ENCODE peak calls at places on chromosomes 2 and 18, in four cellular contexts. One of them, this sample, is unnamed.

GRCh38 chr2:172279843-172280242 is 147.5 kb upstream of the ITGA6 start:
- DNase-seq in fibroblast of lung: no peak
- DNase-seq in neural progenitor cell: no peak
- DNase-seq in mesendoderm: no peak
- DNase-seq in this sample: no peak

GRCh38 chr2:84486436-84487115 is 27.5 kb upstream of the SUCLG1 start:
- DNase-seq in fibroblast of lung: peak
- DNase-seq in neural progenitor cell: no peak
- DNase-seq in mesendoderm: no peak
- DNase-seq in this sample: no peak

GRCh38 chr2:217478831-217479435 is 523.9 kb downstream of the TNS1 start:
- DNase-seq in fibroblast of lung: no peak
- DNase-seq in neural progenitor cell: no peak
- DNase-seq in mesendoderm: peak
- DNase-seq in this sample: no peak

GRCh38 chr18:32280911-32281310 is 91.1 kb downstream of the MEP1B start:
- DNase-seq in fibroblast of lung: no peak
- DNase-seq in neural progenitor cell: no peak
- DNase-seq in mesendoderm: no peak
- DNase-seq in this sample: no peak

GRCh38 chr2:151852260-151853069 is 24.2 kb upstream of the ARL5A start:
- DNase-seq in fibroblast of lung: no peak
- DNase-seq in neural progenitor cell: no peak
- DNase-seq in mesendoderm: no peak
- DNase-seq in this sample: no peak

GRCh38 chr18:23573948-23574431 is 12.3 kb downstream of the NPC1 start:
- DNase-seq in fibroblast of lung: peak
- DNase-seq in neural progenitor cell: no peak
- DNase-seq in mesendoderm: peak
- DNase-seq in this sample: peak

GRCh38 chr2:203730866-203731265 is 24.4 kb downstream of the CD28 start:
- DNase-seq in fibroblast of lung: no peak
- DNase-seq in neural progenitor cell: no peak
- DNase-seq in mesendoderm: no peak
- DNase-seq in this sample: peak

GRCh38 chr2:28271914-28272240 is 120.8 kb upstream of the FOSL2 start:
- DNase-seq in fibroblast of lung: no peak
- DNase-seq in neural progenitor cell: no peak
- DNase-seq in mesendoderm: no peak
- DNase-seq in this sample: no peak

GRCh38 chr2:95279435-95280035 is 5.3 kb downstream of the PROM2 start:
- DNase-seq in fibroblast of lung: no peak
- DNase-seq in neural progenitor cell: no peak
- DNase-seq in mesendoderm: no peak
- DNase-seq in this sample: no peak

GRCh38 chr2:62475172-62476011 is 30.6 kb downstream of the TMEM17 start:
- DNase-seq in fibroblast of lung: no peak
- DNase-seq in neural progenitor cell: peak
- DNase-seq in mesendoderm: peak
- DNase-seq in this sample: no peak

GRCh38 chr2:46198164-46198883 is 98.9 kb upstream of the EPAS1 start:
- DNase-seq in fibroblast of lung: no peak
- DNase-seq in neural progenitor cell: no peak
- DNase-seq in mesendoderm: no peak
- DNase-seq in this sample: peak

GRCh38 chr2:25250331-25251031 is 82.1 kb upstream of the POMC start:
- DNase-seq in fibroblast of lung: peak
- DNase-seq in neural progenitor cell: peak
- DNase-seq in mesendoderm: peak
- DNase-seq in this sample: peak

GRCh38 chr18:23183356-23184150 is 48.3 kb downstream of the CABLES1 start:
- DNase-seq in fibroblast of lung: peak
- DNase-seq in neural progenitor cell: no peak
- DNase-seq in mesendoderm: no peak
- DNase-seq in this sample: no peak

GRCh38 chr18:72634500-72634899 is 90.4 kb upstream of the CBLN2 start:
- DNase-seq in fibroblast of lung: no peak
- DNase-seq in neural progenitor cell: no peak
- DNase-seq in mesendoderm: no peak
- DNase-seq in this sample: no peak

GRCh38 chr2:65605427-65606058 is 173.1 kb upstream of the SPRED2 start:
- DNase-seq in fibroblast of lung: no peak
- DNase-seq in neural progenitor cell: no peak
- DNase-seq in mesendoderm: no peak
- DNase-seq in this sample: peak

GRCh38 chr2:85250045-85250444 is 77.7 kb downstream of the TGOLN2 start:
- DNase-seq in fibroblast of lung: peak
- DNase-seq in neural progenitor cell: no peak
- DNase-seq in mesendoderm: no peak
- DNase-seq in this sample: no peak

GRCh38 chr18:48183613-48184012 is 225.6 kb downstream of the ZBTB7C start:
- DNase-seq in fibroblast of lung: no peak
- DNase-seq in neural progenitor cell: no peak
- DNase-seq in mesendoderm: no peak
- DNase-seq in this sample: no peak

GRCh38 chr2:43787895-43788294 is 14.1 kb downstream of the DYNC2LI1 start:
- DNase-seq in fibroblast of lung: no peak
- DNase-seq in neural progenitor cell: no peak
- DNase-seq in mesendoderm: no peak
- DNase-seq in this sample: no peak

GRCh38 chr2:28809927-28810326 is 707 bp upstream of the SPDYA start:
- DNase-seq in fibroblast of lung: no peak
- DNase-seq in neural progenitor cell: no peak
- DNase-seq in mesendoderm: peak
- DNase-seq in this sample: no peak

GRCh38 chr2:26717362-26717761 is 24.8 kb downstream of the KCNK3 start:
- DNase-seq in fibroblast of lung: no peak
- DNase-seq in neural progenitor cell: no peak
- DNase-seq in mesendoderm: no peak
- DNase-seq in this sample: no peak

GRCh38 chr18:50559750-50560680 is at the start of gene MAPK4:
- DNase-seq in fibroblast of lung: peak
- DNase-seq in neural progenitor cell: peak
- DNase-seq in mesendoderm: no peak
- DNase-seq in this sample: peak

GRCh38 chr2:229714080-229714735 is at the start of gene DNER:
- DNase-seq in fibroblast of lung: no peak
- DNase-seq in neural progenitor cell: peak
- DNase-seq in mesendoderm: peak
- DNase-seq in this sample: peak

GRCh38 chr2:155633060-155633839 is 699.3 kb downstream of the NR4A2 start:
- DNase-seq in fibroblast of lung: no peak
- DNase-seq in neural progenitor cell: no peak
- DNase-seq in mesendoderm: no peak
- DNase-seq in this sample: no peak

GRCh38 chr2:239773377-239774141 is 251.6 kb downstream of the NDUFA10 start:
- DNase-seq in fibroblast of lung: no peak
- DNase-seq in neural progenitor cell: no peak
- DNase-seq in mesendoderm: no peak
- DNase-seq in this sample: no peak

GRCh38 chr18:35344736-35345459 is 678 bp upstream of the ZNF24 start:
- DNase-seq in fibroblast of lung: no peak
- DNase-seq in neural progenitor cell: no peak
- DNase-seq in mesendoderm: no peak
- DNase-seq in this sample: peak

GRCh38 chr2:134413430-134413829 is 159.6 kb downstream of the MGAT5 start:
- DNase-seq in fibroblast of lung: peak
- DNase-seq in neural progenitor cell: no peak
- DNase-seq in mesendoderm: no peak
- DNase-seq in this sample: no peak

GRCh38 chr2:149331023-149331400 is 625 bp downstream of the LYPD6 start:
- DNase-seq in fibroblast of lung: no peak
- DNase-seq in neural progenitor cell: peak
- DNase-seq in mesendoderm: peak
- DNase-seq in this sample: no peak

GRCh38 chr18:2979027-2979570 is 33.8 kb downstream of the LPIN2 start:
- DNase-seq in fibroblast of lung: peak
- DNase-seq in neural progenitor cell: no peak
- DNase-seq in mesendoderm: no peak
- DNase-seq in this sample: peak

GRCh38 chr2:157627594-157628281 is 926 bp downstream of the ACVR1C start:
- DNase-seq in fibroblast of lung: no peak
- DNase-seq in neural progenitor cell: peak
- DNase-seq in mesendoderm: peak
- DNase-seq in this sample: no peak

GRCh38 chr2:37869756-37870155 is 55.3 kb upstream of the RMDN2 start:
- DNase-seq in fibroblast of lung: peak
- DNase-seq in neural progenitor cell: no peak
- DNase-seq in mesendoderm: no peak
- DNase-seq in this sample: peak

GRCh38 chr2:10303634-10304378 is 1.1 kb downstream of the HPCAL1 start:
- DNase-seq in fibroblast of lung: peak
- DNase-seq in neural progenitor cell: peak
- DNase-seq in mesendoderm: no peak
- DNase-seq in this sample: peak

DNA sequence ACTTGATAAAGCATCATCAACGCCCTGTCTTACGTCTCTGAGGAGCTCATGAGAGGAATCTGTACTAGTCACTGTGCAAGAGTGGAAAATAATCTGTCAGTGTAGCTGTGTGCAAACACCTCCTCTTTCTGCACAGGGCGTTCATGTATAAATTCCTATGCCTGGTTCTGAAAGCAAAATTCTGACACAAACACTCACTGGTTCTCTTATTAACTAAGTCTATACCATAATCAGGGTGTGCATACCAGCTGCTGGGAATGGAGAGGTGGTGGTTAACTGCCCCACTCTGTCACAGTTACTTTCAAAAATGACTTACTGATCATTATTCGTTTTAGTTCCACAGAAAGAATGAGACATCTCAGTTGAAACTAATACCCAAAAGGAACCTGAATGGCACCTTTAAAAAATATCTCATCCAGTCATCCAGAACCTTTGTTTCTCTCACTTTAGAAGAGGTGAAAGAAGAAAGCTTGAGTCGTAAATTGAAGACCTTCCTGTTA is 35.7 kb downstream of the STK39 start:
- DNase-seq in fibroblast of lung: no peak
- DNase-seq in neural progenitor cell: no peak
- DNase-seq in mesendoderm: no peak
- DNase-seq in this sample: no peak
- H3K27ac ChIP-seq in fibroblast of lung: peak
- H3K27ac ChIP-seq in neural progenitor cell: no peak
- H3K27ac ChIP-seq in mesendoderm: no peak
- H3K27ac ChIP-seq in this sample: no peak

GRCh38 chr2:215979615-215980014 is 33.7 kb downstream of the MREG start:
- DNase-seq in fibroblast of lung: no peak
- DNase-seq in neural progenitor cell: no peak
- DNase-seq in mesendoderm: no peak
- DNase-seq in this sample: no peak
- H3K4me2 ChIP-seq in fibroblast of lung: no peak
- H3K4me2 ChIP-seq in neural progenitor cell: no peak
- H3K4me2 ChIP-seq in mesendoderm: no peak
- H3K4me2 ChIP-seq in this sample: no peak

GRCh38 chr2:3467654-3468053 is 51.7 kb downstream of the ADI1 start:
- DNase-seq in fibroblast of lung: no peak
- DNase-seq in neural progenitor cell: no peak
- DNase-seq in mesendoderm: no peak
- DNase-seq in this sample: no peak

GRCh38 chr2:3466966-3467365 is 52.4 kb downstream of the ADI1 start:
- DNase-seq in fibroblast of lung: no peak
- DNase-seq in neural progenitor cell: no peak
- DNase-seq in mesendoderm: no peak
- DNase-seq in this sample: no peak

GRCh38 chr2:3465328-3465727 is 54.0 kb downstream of the ADI1 start:
- DNase-seq in fibroblast of lung: no peak
- DNase-seq in neural progenitor cell: no peak
- DNase-seq in mesendoderm: no peak
- DNase-seq in this sample: no peak

GRCh38 chr2:3465844-3466481 is 53.4 kb downstream of the ADI1 start:
- DNase-seq in fibroblast of lung: peak
- DNase-seq in neural progenitor cell: no peak
- DNase-seq in mesendoderm: peak
- DNase-seq in this sample: peak

GRCh38 chr2:3466482-3466863 is 52.9 kb downstream of the ADI1 start:
- DNase-seq in fibroblast of lung: no peak
- DNase-seq in neural progenitor cell: no peak
- DNase-seq in mesendoderm: no peak
- DNase-seq in this sample: no peak
- H3K27ac ChIP-seq in fibroblast of lung: peak
- H3K27ac ChIP-seq in neural progenitor cell: no peak
- H3K27ac ChIP-seq in mesendoderm: no peak
- H3K27ac ChIP-seq in this sample: peak

GRCh38 chr2:237998530-237998929 is 31.7 kb downstream of the UBE2F start:
- DNase-seq in fibroblast of lung: no peak
- DNase-seq in neural progenitor cell: no peak
- DNase-seq in mesendoderm: no peak
- DNase-seq in this sample: peak
- H3K4me2 ChIP-seq in fibroblast of lung: no peak
- H3K4me2 ChIP-seq in neural progenitor cell: no peak
- H3K4me2 ChIP-seq in mesendoderm: no peak
- H3K4me2 ChIP-seq in this sample: no peak

This sample was measured in trophoblast cell.